ENCODE peak calls at places on chromosomes 2 and 18, in four cellular contexts. O, Q, K and N are unnamed samples.

GRCh38 chr2:85444629-85445028 is 26.1 kb downstream of the SH2D6 start:
- DNase-seq in O (no peak), Q (no peak), K (peak; percentile 8), N (no peak)

GRCh38 chr2:62423883-62424458 is 82.0 kb downstream of the TMEM17 start:
- DNase-seq in O (no peak), Q (no peak), K (no peak), N (no peak)

GRCh38 chr2:136117391-136117841 is 533 bp downstream of the CXCR4 start:
- DNase-seq in O (peak; percentile 52), Q (no peak), K (no peak), N (no peak)

GRCh38 chr2:27651056-27651455 is 12.4 kb downstream of the SUPT7L start:
- DNase-seq in O (no peak), Q (no peak), K (no peak), N (no peak)

GRCh38 chr2:74199871-74200305 is 1.5 kb downstream of the MTHFD2 start:
- DNase-seq in O (no peak), Q (no peak), K (no peak), N (no peak)

GRCh38 chr2:104769096-104769495 is 84.8 kb upstream of the POU3F3 start:
- DNase-seq in O (no peak), Q (no peak), K (no peak), N (no peak)

GRCh38 chr2:137231616-137232015 is 466.3 kb downstream of the THSD7B start:
- DNase-seq in O (no peak), Q (no peak), K (no peak), N (no peak)

GRCh38 chr18:5297582-5297981 is 2.1 kb upstream of the ZBTB14 start:
- DNase-seq in O (no peak), Q (peak; percentile 36), K (no peak), N (no peak)

GRCh38 chr2:212145111-212145510 is 393.5 kb downstream of the ERBB4 start:
- DNase-seq in O (no peak), Q (no peak), K (no peak), N (no peak)

GRCh38 chr2:44938287-44939073 is 3.0 kb upstream of the SIX3 start:
- DNase-seq in O (peak; percentile 52), Q (peak; percentile 26), K (no peak), N (no peak)

GRCh38 chr2:2740238-2740775 is 409.2 kb upstream of the MYT1L start:
- DNase-seq in O (no peak), Q (no peak), K (no peak), N (no peak)

GRCh38 chr2:95024960-95025405 is 525 bp upstream of the MAL start:
- DNase-seq in O (no peak), Q (no peak), K (no peak), N (no peak)

GRCh38 chr2:3073196-3073595 is 304.4 kb downstream of the EIPR1 start:
- DNase-seq in O (no peak), Q (no peak), K (no peak), N (no peak)

GRCh38 chr2:216139884-216140283 is 30.7 kb downstream of the XRCC5 start:
- DNase-seq in O (peak; percentile 53), Q (peak; percentile 61), K (peak; percentile 13), N (no peak)

GRCh38 chr2:98524168-98524567 is 79.5 kb downstream of the INPP4A start:
- DNase-seq in O (no peak), Q (no peak), K (no peak), N (no peak)

GRCh38 chr2:172253190-172254052 is 150.7 kb upstream of the DLX2 start:
- DNase-seq in O (peak; percentile 95), Q (peak; percentile 91), K (peak; percentile 35), N (no peak)

GRCh38 chr2:207768891-207769596 is 662 bp downstream of the FZD5 start:
- DNase-seq in O (peak; percentile 43), Q (peak; percentile 32), K (peak; percentile 23), N (no peak)

GRCh38 chr2:100396483-100396882 is 21.0 kb downstream of the CHST10 start:
- DNase-seq in O (no peak), Q (no peak), K (no peak), N (no peak)
- TF ChIP-seq CHD4 in O (no peak), Q (no peak), K (no peak), N (no peak)

GRCh38 chr2:47005687-47006086 is 90.1 kb upstream of the MCFD2 start:
- DNase-seq in O (no peak), Q (no peak), K (peak; percentile 81), N (no peak)
- H3K4me1 ChIP-seq in O (peaks cover 34% of the 10 kb centered on the region), Q (peaks cover 39% of the 10 kb centered on the region), K (peaks cover 18% of the 10 kb centered on the region), N (no peaks in the 10 kb centered on the region)

DNA sequence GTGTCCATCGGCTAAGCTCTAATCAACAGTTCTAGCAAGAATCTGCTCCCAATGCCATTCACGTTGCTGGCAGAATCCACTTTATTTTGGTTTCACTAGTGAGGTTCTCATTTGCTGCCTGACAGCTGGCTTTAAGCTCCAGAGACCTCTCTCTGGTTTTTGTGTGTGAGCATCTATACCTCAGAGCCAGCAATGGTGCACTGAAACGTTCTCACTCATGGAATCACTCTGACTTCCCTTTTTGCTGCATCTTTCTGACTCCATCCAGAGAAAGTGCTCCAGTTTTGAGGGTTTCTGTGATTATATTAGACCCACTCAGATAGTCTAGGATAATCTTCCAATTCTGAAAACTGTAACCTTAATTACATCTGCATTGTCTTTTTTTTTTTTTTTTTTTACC is 596.6 kb downstream of the RNF144A start:
- DNase-seq in O (no peak), Q (no peak), K (no peak), N (no peak)
- TF ChIP-seq CHD4 in O (no peak), Q (no peak), K (no peak), N (no peak)

GRCh38 chr2:55103039-55103438 is 52.8 kb upstream of the RTN4 start:
- DNase-seq in O (no peak), Q (peak; percentile 24), K (no peak), N (no peak)

GRCh38 chr2:55106148-55106547 is 55.9 kb upstream of the RTN4 start:
- DNase-seq in O (no peak), Q (no peak), K (no peak), N (no peak)

GRCh38 chr2:55107428-55107827 is 57.2 kb upstream of the RTN4 start:
- DNase-seq in O (peak; percentile 56), Q (no peak), K (no peak), N (no peak)

GRCh38 chr2:55108456-55108855 is 58.2 kb upstream of the RTN4 start:
- DNase-seq in O (no peak), Q (no peak), K (no peak), N (no peak)

GRCh38 chr2:55105456-55105855 is 55.2 kb upstream of the RTN4 start:
- DNase-seq in O (no peak), Q (no peak), K (no peak), N (no peak)
- H3K4me1 ChIP-seq in O (peaks cover 71% of the 10 kb centered on the region), Q (peaks cover 37% of the 10 kb centered on the region), K (peaks cover 33% of the 10 kb centered on the region), N (no peaks in the 10 kb centered on the region)

GRCh38 chr18:13436596-13436995 is 218.0 kb downstream of the LDLRAD4 start:
- DNase-seq in O (no peak), Q (no peak), K (no peak), N (no peak)

GRCh38 chr18:13438507-13439056 is 220.0 kb downstream of the LDLRAD4 start:
- DNase-seq in O (no peak), Q (no peak), K (no peak), N (no peak)

GRCh38 chr18:13437801-13438506 is 219.4 kb downstream of the LDLRAD4 start:
- DNase-seq in O (no peak), Q (no peak), K (no peak), N (no peak)

GRCh38 chr18:13435596-13436333 is 217.2 kb downstream of the LDLRAD4 start:
- DNase-seq in O (peak; percentile 42), Q (no peak), K (no peak), N (no peak)

GRCh38 chr18:13437034-13437433 is 218.5 kb downstream of the LDLRAD4 start:
- DNase-seq in O (no peak), Q (no peak), K (no peak), N (no peak)
- TF ChIP-seq CHD4 in O (no peak), Q (no peak), K (no peak), N (no peak)

GRCh38 chr2:109612991-109613921 is 510 bp downstream of the SEPTIN10 start:
- DNase-seq in O (peak; percentile 41), Q (peak; percentile 48), K (no peak), N (no peak)
- H3K4me1 ChIP-seq in O (peaks cover 54% of the 10 kb centered on the region), Q (peaks cover 58% of the 10 kb centered on the region), K (no peaks in the 10 kb centered on the region), N (no peaks in the 10 kb centered on the region)

DNA sequence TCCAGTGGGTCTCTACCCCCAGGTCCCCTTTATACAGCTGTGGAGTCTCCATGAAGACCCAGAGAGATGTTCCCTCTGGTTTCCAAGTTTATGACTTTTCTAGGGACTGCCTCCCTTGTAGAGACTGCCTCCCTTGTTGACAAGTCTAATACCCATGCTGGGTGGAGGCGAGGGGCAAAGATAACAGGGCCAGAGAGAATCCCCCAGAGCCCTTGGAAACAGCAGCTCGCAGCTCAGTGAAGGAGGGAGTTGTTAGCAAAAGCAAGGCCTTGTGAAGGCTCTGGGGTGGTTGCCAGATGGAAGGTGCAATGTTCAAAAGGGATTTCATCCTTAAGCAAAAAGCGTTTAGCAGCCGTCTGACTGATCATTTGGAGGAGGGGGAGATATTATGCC is 75.0 kb upstream of the GATA6 start:
- DNase-seq in O (no peak), Q (no peak), K (peak; percentile 42), N (no peak)
- TF ChIP-seq CHD4 in O (no peak), Q (no peak), K (no peak), N (no peak)

GRCh38 chr2:174631009-174631981 is 33.7 kb upstream of the WIPF1 start:
- DNase-seq in O (no peak), Q (no peak), K (no peak), N (no peak)
- H3K4me1 ChIP-seq in O (peaks cover 12% of the 10 kb centered on the region), Q (no peaks in the 10 kb centered on the region), K (peaks cover 27% of the 10 kb centered on the region), N (peaks cover 22% of the 10 kb centered on the region)

DNA sequence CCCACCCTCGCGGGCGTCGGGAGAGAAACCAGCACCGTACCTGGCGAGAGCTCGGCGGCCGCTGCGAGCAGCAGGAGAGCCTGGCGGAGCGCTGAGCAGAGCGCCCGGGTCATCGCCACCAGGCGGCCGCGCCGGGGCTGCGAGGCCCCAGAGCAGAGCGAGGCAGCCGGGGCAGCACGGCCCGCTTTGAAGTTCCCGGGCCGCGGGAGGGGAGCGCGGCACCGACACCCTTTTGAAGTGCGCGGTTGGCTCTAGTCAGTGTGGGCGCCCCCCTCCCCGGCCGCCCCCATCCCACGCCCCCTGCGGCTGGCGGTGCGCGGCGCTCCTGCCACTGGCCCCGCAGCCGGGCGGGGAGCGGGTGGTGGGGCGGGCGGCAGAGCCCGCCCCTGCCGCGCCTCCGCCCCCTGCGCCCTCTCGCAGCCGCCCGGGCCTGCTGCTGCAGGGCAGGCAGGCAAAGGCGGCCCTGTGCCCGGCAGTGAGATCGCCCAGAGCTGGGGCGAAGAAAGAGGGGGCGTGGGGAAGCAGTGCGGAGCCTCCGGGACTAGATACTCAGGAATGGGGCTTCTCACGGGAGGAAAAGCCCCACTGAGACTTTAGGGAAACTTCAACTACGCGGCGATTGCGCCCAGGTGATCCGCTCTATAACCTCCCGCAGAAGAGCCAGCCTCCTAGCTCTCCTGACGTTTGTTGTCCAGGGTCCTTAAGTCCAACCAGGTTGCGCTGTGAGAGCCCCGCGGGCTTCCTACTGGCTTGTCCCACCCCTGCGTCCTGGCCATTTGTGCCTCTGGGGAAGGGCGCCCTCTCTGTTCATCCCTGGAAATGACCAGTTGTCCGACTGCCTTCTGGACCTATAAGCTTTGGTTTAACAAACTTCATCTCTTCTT is at the start of gene ACVR1C:
- DNase-seq in O (peak; percentile 84), Q (peak; percentile 84), K (peak; percentile 69), N (no peak)
- TF ChIP-seq CHD4 in O (no peak), Q (no peak), K (peak; percentile 25), N (no peak)

GRCh38 chr2:73109796-73110540 is 2.8 kb downstream of the RAB11FIP5 start:
- DNase-seq in O (no peak), Q (no peak), K (no peak), N (no peak)
- H3K4me1 ChIP-seq in O (peaks cover 20% of the 10 kb centered on the region), Q (peaks cover 66% of the 10 kb centered on the region), K (peaks cover 14% of the 10 kb centered on the region), N (no peaks in the 10 kb centered on the region)